ENCODE peak calls at places on chromosomes 4 and X, in ten cellular contexts. N, P, Q, G, D, T, L, Y, S and V are unnamed samples.

GRCh38 chrX:111445485-111445884 is 33.5 kb upstream of the DCX start:
- DNase-seq in G (no peak), D (no peak), Y (no peak), N (no peak), L (no peak), T (no peak), Q (peak; percentile 56), P (peak; percentile 87), S (peak; percentile 48), V (peak; percentile 76)

GRCh38 chrX:19107035-19107434 is 15.2 kb downstream of the ADGRG2 start:
- DNase-seq in L (no peak), G (no peak), S (no peak), D (no peak), N (no peak), Q (no peak), P (no peak), Y (no peak), T (no peak), V (no peak)

GRCh38 chrX:70535198-70535597 is 90.6 kb downstream of the DLG3 start:
- DNase-seq in N (no peak), S (no peak), T (no peak), D (no peak), Q (no peak), P (no peak), L (no peak), Y (no peak), G (no peak), V (no peak)

GRCh38 chr4:15906024-15906443 is 32.5 kb downstream of the FGFBP1 start:
- DNase-seq in T (no peak), Y (no peak), S (no peak), L (no peak), G (no peak), Q (peak; percentile 38), N (no peak), P (no peak), D (no peak), V (no peak)

GRCh38 chrX:9033586-9033985 is 341 bp downstream of the FAM9B start:
- DNase-seq in N (no peak), L (no peak), S (no peak), P (no peak), T (no peak), D (no peak), Q (no peak), G (no peak), Y (no peak), V (no peak)

GRCh38 chrX:48474127-48474526 is 1.9 kb upstream of the FTSJ1 start:
- DNase-seq in N (no peak), S (peak; percentile 52), Y (no peak), Q (peak; percentile 38), G (no peak), P (no peak), T (no peak), L (no peak), D (no peak), V (peak; percentile 73)

GRCh38 chrX:1140236-1140681 is 72.2 kb downstream of the CRLF2 start:
- DNase-seq in S (no peak), P (no peak), T (no peak), Y (no peak), Q (no peak), L (no peak), G (no peak), D (no peak), N (no peak), V (no peak)

GRCh38 chrX:135707880-135708279 is 5.6 kb upstream of the CT45A1 start:
- DNase-seq in L (no peak), P (peak; percentile 84), Q (no peak), S (peak; percentile 23), N (no peak), D (peak; percentile 1), G (peak; percentile 50), T (peak; percentile 34), Y (no peak), V (peak; percentile 89)

GRCh38 chrX:8504451-8504850 is 39.8 kb downstream of the VCX3B start:
- DNase-seq in N (no peak), S (no peak), T (no peak), P (no peak), D (no peak), Q (peak; percentile 5), G (no peak), Y (no peak), L (no peak), V (no peak)

DNA sequence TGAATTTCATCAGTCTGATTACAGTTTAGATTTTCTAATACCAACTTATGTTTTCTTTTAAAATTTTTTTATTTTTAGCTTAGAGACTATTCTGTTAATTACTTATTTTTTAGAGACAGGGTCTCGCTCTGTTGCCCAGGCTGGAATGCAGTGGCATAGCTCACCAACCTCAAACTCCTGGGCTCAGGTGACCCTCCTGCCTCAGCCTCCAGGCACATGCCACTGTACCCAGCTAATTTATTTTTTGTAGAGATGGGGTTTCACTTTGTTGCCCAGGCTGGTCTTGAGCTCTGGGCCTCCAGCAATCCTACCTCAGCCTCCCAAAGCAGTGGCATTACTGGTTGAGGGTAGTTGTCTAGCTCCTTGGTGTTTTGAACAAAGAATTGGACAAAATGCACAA is 102.0 kb downstream of the KLHL8 start:
- DNase-seq in N (no peak), L (no peak), D (no peak), G (no peak), S (no peak), Q (no peak), P (no peak), Y (no peak), T (no peak), V (no peak)
- H3K4me1 ChIP-seq in N (peaks cover 7% of the 10 kb centered on the region), L (peaks cover 43% of the 10 kb centered on the region), D (no peaks in the 10 kb centered on the region), G (no peaks in the 10 kb centered on the region), S (peaks cover 9% of the 10 kb centered on the region), Q (peaks cover 34% of the 10 kb centered on the region), P (no peaks in the 10 kb centered on the region), Y (no peaks in the 10 kb centered on the region), T (no peaks in the 10 kb centered on the region), V (peaks cover 2% of the 10 kb centered on the region)

DNA sequence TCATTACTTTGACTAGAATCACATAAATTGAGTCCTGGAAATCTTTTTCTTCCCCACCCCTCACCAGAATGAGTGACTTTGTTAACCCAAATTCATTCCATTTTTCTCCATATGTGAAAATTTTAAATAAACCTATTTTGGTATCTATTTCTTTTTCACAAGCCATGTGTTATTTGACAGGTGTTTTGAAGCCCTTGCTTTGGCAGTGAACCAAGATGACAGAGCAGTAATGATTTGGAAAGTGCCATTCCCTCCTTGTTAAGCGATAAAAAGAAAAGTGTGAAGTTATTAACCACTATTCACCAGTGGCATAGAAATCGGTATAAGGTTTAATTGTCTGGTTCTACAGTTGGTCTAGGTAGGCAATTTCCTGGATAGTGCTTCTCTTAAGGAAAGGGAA is 66.1 kb downstream of the POLA1 start:
- DNase-seq in P (no peak), D (no peak), N (no peak), S (no peak), T (no peak), Q (no peak), L (no peak), G (no peak), Y (no peak), V (no peak)
- H3K4me3 ChIP-seq in P (no peak overlapping the region), D (no peak overlapping the region), N (no peak overlapping the region), S (no peak overlapping the region), T (no peak overlapping the region), Q (no peak overlapping the region), L (no peak overlapping the region), G (no peak overlapping the region), Y (no peak overlapping the region), V (no peak overlapping the region)

DNA sequence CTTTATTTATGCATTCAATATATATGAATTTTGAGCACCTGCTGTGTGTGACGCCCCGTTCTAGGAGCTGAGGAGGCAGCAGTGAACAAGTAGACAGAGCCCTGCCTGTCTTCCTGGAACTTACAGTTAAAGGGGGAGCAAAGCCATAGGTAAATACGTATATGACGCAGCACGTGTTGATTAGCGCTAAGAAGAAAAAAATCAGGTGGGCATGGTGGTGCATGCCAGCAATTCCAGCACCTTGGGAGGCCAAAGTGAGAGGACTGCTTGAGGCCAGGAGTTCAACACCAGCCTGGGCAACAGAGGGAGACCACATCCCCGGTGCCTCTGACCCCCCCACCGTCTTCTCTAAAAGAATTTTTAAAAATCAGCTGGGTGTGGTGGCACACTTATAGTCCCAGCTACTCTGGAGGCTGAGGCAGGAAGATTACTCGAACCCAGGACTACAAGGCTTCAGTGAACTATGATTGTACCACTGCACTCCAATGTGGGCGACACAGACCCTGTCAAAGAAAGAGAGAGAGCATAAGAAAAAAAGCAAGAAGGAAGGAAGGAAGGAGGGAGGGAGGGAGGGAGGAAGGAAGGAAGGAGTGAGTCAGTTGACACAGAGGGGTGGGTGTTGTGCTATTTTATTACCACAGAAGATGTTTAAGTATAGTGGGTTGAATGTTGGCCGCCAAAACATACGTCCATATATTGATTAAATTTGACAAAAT is 5.4 kb upstream of the KIAA0232 start:
- DNase-seq in Y (no peak), N (no peak), P (no peak), L (peak; percentile 28), Q (no peak), G (no peak), S (no peak), T (no peak), D (no peak), V (no peak)
- H3K4me1 ChIP-seq in Y (peaks cover 10% of the 10 kb centered on the region), N (no peaks in the 10 kb centered on the region), P (peaks cover 17% of the 10 kb centered on the region), L (peaks cover 16% of the 10 kb centered on the region), Q (peaks cover 15% of the 10 kb centered on the region), G (peaks cover 15% of the 10 kb centered on the region), S (no peaks in the 10 kb centered on the region), T (peaks cover 70% of the 10 kb centered on the region), D (peaks cover 6% of the 10 kb centered on the region), V (peaks cover 2% of the 10 kb centered on the region)

DNA sequence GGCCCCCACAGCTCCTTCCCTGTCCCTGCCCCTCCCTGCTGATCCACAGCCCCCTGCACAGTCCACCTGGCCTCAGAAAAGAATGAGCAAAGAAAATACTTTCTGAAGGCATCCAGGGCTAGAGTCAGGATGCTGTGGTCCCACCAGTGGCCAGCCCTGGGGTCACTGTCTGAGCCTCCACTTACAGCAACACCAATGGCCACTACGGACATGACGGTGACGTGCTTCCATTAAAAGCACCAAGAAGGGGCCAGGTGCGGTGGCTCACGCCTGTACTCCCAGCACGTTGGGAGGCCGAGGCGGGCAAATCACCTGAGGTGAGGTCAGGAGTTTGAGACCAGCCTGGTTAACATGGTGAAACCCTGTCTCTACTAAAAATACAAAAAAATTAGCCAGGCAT is 4.0 kb downstream of the JAKMIP1 start:
- DNase-seq in L (peak; percentile 52), Q (no peak), D (no peak), S (no peak), P (no peak), G (no peak), N (no peak), T (no peak), Y (no peak), V (no peak)
- H3K4me3 ChIP-seq in L (no peak overlapping the region), Q (no peak overlapping the region), D (no peak overlapping the region), S (no peak overlapping the region), P (no peak overlapping the region), G (no peak overlapping the region), N (no peak overlapping the region), T (no peak overlapping the region), Y (peak overlapping the region; percentile 41), V (no peak overlapping the region)